ENCODE peak calls at places on chromosomes 2 and 18, in five cellular contexts. One of them, this sample, is unnamed. For H3K9me3, the result is how much of the 10 kb centered on the place peaks cover.

GRCh38 chr18:42242758-42243157 is 287.7 kb downstream of the PIK3C3 start:
- DNase-seq in PC-3: no peak
- DNase-seq in fibroblast of lung: no peak
- DNase-seq in Panc1: no peak
- DNase-seq in ovary: no peak
- DNase-seq in this sample: no peak

GRCh38 chr18:75016025-75016717 is 192.8 kb downstream of the PTGR3 start:
- DNase-seq in PC-3: no peak
- DNase-seq in ovary: no peak
- DNase-seq in Panc1: no peak
- DNase-seq in fibroblast of lung: no peak
- DNase-seq in this sample: no peak

GRCh38 chr2:98134138-98134537 is 47.2 kb downstream of the VWA3B start:
- DNase-seq in PC-3: no peak
- DNase-seq in fibroblast of lung: no peak
- DNase-seq in ovary: no peak
- DNase-seq in Panc1: no peak
- DNase-seq in this sample: peak

GRCh38 chr2:201680743-201681142 is 17.7 kb downstream of the MPP4 start:
- DNase-seq in fibroblast of lung: peak
- DNase-seq in Panc1: no peak
- DNase-seq in PC-3: peak
- DNase-seq in ovary: no peak
- DNase-seq in this sample: no peak

GRCh38 chr2:236298924-236299475 is 34.8 kb upstream of the ASB18 start:
- DNase-seq in ovary: no peak
- DNase-seq in PC-3: no peak
- DNase-seq in Panc1: no peak
- DNase-seq in fibroblast of lung: no peak
- DNase-seq in this sample: no peak

GRCh38 chr2:8332646-8333045 is 349.2 kb upstream of the ID2 start:
- DNase-seq in ovary: no peak
- DNase-seq in Panc1: no peak
- DNase-seq in fibroblast of lung: no peak
- DNase-seq in PC-3: no peak
- DNase-seq in this sample: no peak

GRCh38 chr18:2939317-2939716 is 73.6 kb downstream of the LPIN2 start:
- DNase-seq in ovary: no peak
- DNase-seq in fibroblast of lung: no peak
- DNase-seq in Panc1: no peak
- DNase-seq in PC-3: no peak
- DNase-seq in this sample: no peak

GRCh38 chr18:34875150-34875549 is 165.1 kb downstream of the DTNA start:
- DNase-seq in ovary: no peak
- DNase-seq in Panc1: no peak
- DNase-seq in fibroblast of lung: no peak
- DNase-seq in PC-3: no peak
- DNase-seq in this sample: no peak

GRCh38 chr2:25342372-25343186 is 854 bp upstream of the DNMT3A start:
- DNase-seq in PC-3: peak
- DNase-seq in ovary: peak
- DNase-seq in Panc1: peak
- DNase-seq in fibroblast of lung: peak
- DNase-seq in this sample: peak

GRCh38 chr2:212905640-212906201 is 245.7 kb downstream of the IKZF2 start:
- DNase-seq in Panc1: no peak
- DNase-seq in fibroblast of lung: no peak
- DNase-seq in PC-3: peak
- DNase-seq in ovary: no peak
- DNase-seq in this sample: no peak

GRCh38 chr18:9615280-9615797 is 980 bp upstream of the PPP4R1 start:
- DNase-seq in Panc1: no peak
- DNase-seq in PC-3: no peak
- DNase-seq in ovary: no peak
- DNase-seq in fibroblast of lung: no peak
- DNase-seq in this sample: no peak

GRCh38 chr2:74003494-74004211 is 18.9 kb downstream of the TET3 start:
- DNase-seq in Panc1: no peak
- DNase-seq in PC-3: peak
- DNase-seq in ovary: peak
- DNase-seq in fibroblast of lung: peak
- DNase-seq in this sample: peak

GRCh38 chr2:40511661-40512213 is 59.8 kb upstream of the SLC8A1 start:
- DNase-seq in PC-3: peak
- DNase-seq in Panc1: no peak
- DNase-seq in ovary: no peak
- DNase-seq in fibroblast of lung: peak
- DNase-seq in this sample: no peak

GRCh38 chr2:234939576-234939975 is 12.2 kb upstream of the SH3BP4 start:
- DNase-seq in ovary: no peak
- DNase-seq in PC-3: no peak
- DNase-seq in Panc1: no peak
- DNase-seq in fibroblast of lung: no peak
- DNase-seq in this sample: no peak

GRCh38 chr2:48009256-48009655 is 103.0 kb upstream of the FBXO11 start:
- DNase-seq in fibroblast of lung: no peak
- DNase-seq in PC-3: no peak
- DNase-seq in ovary: no peak
- DNase-seq in Panc1: no peak
- DNase-seq in this sample: no peak

GRCh38 chr2:162007447-162008040 is 66.5 kb downstream of the DPP4 start:
- DNase-seq in fibroblast of lung: peak
- DNase-seq in ovary: no peak
- DNase-seq in PC-3: peak
- DNase-seq in Panc1: no peak
- DNase-seq in this sample: no peak

GRCh38 chr18:23631312-23631711 is 31.4 kb downstream of the ANKRD29 start:
- DNase-seq in Panc1: no peak
- DNase-seq in fibroblast of lung: no peak
- DNase-seq in PC-3: no peak
- DNase-seq in ovary: no peak
- DNase-seq in this sample: no peak

GRCh38 chr2:61187069-61187468 is 25.1 kb downstream of the C2orf74 start:
- DNase-seq in PC-3: no peak
- DNase-seq in Panc1: no peak
- DNase-seq in fibroblast of lung: no peak
- DNase-seq in ovary: no peak
- DNase-seq in this sample: no peak

GRCh38 chr2:29417630-29418029 is 302.4 kb downstream of the CLIP4 start:
- DNase-seq in Panc1: no peak
- DNase-seq in fibroblast of lung: no peak
- DNase-seq in PC-3: no peak
- DNase-seq in ovary: no peak
- DNase-seq in this sample: no peak

GRCh38 chr2:43100883-43101662 is 125.3 kb downstream of the ZFP36L2 start:
- DNase-seq in fibroblast of lung: peak
- DNase-seq in ovary: peak
- DNase-seq in Panc1: no peak
- DNase-seq in PC-3: peak
- DNase-seq in this sample: peak

GRCh38 chr2:56018202-56018601 is 94.6 kb upstream of the EFEMP1 start:
- DNase-seq in fibroblast of lung: no peak
- DNase-seq in PC-3: no peak
- DNase-seq in Panc1: no peak
- DNase-seq in ovary: no peak
- DNase-seq in this sample: no peak

GRCh38 chr2:57907411-57907810 is 139.2 kb upstream of the VRK2 start:
- DNase-seq in fibroblast of lung: no peak
- DNase-seq in ovary: no peak
- DNase-seq in PC-3: no peak
- DNase-seq in Panc1: no peak
- DNase-seq in this sample: no peak

GRCh38 chr2:17282826-17283225 is 235.4 kb downstream of the RAD51AP2 start:
- DNase-seq in PC-3: no peak
- DNase-seq in ovary: no peak
- DNase-seq in fibroblast of lung: no peak
- DNase-seq in Panc1: no peak
- DNase-seq in this sample: no peak

GRCh38 chr2:177573120-177573519 is 180.5 kb downstream of the AGPS start:
- DNase-seq in ovary: no peak
- DNase-seq in fibroblast of lung: no peak
- DNase-seq in PC-3: peak
- DNase-seq in Panc1: no peak
- DNase-seq in this sample: no peak

GRCh38 chr2:1546023-1546591 is 132.8 kb downstream of the TPO start:
- DNase-seq in Panc1: no peak
- DNase-seq in fibroblast of lung: peak
- DNase-seq in PC-3: peak
- DNase-seq in ovary: peak
- DNase-seq in this sample: no peak

GRCh38 chr2:116141891-116142474 is 1672.5 kb upstream of the DDX18 start:
- DNase-seq in fibroblast of lung: no peak
- DNase-seq in PC-3: no peak
- DNase-seq in ovary: no peak
- DNase-seq in Panc1: no peak
- DNase-seq in this sample: no peak

GRCh38 chr18:71022389-71022788 is 733.5 kb downstream of the SOCS6 start:
- DNase-seq in fibroblast of lung: no peak
- DNase-seq in PC-3: no peak
- DNase-seq in Panc1: no peak
- DNase-seq in ovary: no peak
- DNase-seq in this sample: no peak

GRCh38 chr18:71018816-71019215 is 730.0 kb downstream of the SOCS6 start:
- DNase-seq in fibroblast of lung: no peak
- DNase-seq in Panc1: no peak
- DNase-seq in PC-3: no peak
- DNase-seq in ovary: no peak
- DNase-seq in this sample: no peak

DNA sequence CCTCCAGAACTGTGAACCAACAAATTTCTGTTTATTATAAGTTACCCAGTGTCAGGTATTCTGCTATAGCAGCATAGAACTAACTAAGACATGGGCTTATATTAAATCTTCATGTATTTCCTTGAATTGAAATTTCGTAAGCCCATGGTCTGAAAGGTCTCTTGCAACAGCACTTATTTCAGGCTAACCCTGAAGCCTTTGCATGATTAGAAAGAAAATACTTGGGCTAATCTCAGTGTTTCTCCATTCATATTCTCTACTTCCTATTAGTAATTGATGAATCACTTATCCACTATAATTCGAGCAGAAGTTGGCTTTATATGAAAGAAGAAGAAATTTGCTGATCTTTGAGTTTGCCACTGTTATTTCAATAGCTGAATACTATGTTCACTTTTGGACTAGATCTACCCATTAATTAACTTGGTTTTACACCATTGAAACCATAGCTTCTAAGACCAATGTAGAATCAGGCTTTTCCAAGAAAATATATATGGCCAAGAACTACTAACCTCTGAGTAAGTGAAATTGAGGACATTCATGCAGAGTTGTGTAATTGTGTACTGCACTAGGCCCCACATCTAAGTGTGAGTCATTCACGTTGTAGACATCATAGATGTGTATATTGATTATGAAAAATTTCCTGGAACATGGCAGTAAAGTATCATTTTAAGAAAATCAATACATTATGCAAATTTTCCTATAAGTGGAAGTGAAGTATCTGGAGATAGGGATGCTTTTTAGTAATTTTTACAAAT is 731.7 kb downstream of the SOCS6 start:
- DNase-seq in ovary: no peak
- DNase-seq in Panc1: no peak
- DNase-seq in PC-3: peak
- DNase-seq in fibroblast of lung: peak
- DNase-seq in this sample: no peak
- H3K9me3 ChIP-seq in ovary: under half
- H3K9me3 ChIP-seq in Panc1: under half
- H3K9me3 ChIP-seq in PC-3: under half
- H3K9me3 ChIP-seq in fibroblast of lung: under half
- H3K9me3 ChIP-seq in this sample: under half

DNA sequence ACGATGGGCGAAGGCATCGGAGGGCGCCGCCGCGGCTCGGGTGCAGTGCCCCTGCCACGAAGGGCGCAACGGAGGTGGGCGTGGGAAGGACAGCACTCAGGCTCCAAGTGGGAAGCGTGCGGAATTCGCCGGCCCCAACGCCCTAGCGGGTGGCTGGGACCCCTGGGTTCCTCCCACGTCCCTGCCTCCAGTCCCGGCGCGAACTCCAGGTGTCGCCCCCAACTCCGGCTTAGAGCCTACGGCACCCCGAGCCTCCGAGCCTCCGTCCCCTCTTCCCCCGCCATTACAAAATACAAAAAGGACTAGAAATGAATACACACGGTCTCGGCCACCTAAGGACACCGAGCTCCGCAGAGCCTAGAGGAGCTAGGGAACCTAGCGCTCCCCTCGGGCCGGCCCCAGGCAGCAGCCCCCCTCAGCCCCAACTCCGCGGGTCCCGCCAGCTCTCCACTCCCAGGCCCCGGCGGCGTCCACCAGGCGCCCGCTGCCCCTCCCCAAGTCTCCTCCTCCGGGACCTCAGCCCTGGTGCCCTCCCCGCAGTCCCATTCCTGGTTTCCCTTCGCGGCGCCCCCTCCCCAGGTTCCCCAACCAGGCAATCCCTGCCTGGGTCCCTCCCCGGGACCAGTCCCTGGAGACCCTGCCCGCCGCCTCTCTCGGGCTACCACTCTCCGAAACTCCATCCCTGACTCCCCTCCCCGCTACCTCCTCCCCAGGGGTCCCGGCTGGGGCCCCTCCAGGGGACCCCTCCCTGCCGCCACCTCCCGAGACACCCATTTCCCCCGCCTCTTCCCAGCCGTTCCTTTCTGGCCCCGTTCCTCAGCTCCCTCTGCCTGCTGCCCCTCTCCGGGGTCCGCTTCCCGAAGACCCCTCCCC is 1.0 kb downstream of the CYP27C1 start:
- DNase-seq in PC-3: no peak
- DNase-seq in fibroblast of lung: no peak
- DNase-seq in Panc1: no peak
- DNase-seq in ovary: no peak
- DNase-seq in this sample: no peak
- H3K9me3 ChIP-seq in PC-3: under half
- H3K9me3 ChIP-seq in fibroblast of lung: under half
- H3K9me3 ChIP-seq in Panc1: under half
- H3K9me3 ChIP-seq in ovary: under half
- H3K9me3 ChIP-seq in this sample: under half

DNA sequence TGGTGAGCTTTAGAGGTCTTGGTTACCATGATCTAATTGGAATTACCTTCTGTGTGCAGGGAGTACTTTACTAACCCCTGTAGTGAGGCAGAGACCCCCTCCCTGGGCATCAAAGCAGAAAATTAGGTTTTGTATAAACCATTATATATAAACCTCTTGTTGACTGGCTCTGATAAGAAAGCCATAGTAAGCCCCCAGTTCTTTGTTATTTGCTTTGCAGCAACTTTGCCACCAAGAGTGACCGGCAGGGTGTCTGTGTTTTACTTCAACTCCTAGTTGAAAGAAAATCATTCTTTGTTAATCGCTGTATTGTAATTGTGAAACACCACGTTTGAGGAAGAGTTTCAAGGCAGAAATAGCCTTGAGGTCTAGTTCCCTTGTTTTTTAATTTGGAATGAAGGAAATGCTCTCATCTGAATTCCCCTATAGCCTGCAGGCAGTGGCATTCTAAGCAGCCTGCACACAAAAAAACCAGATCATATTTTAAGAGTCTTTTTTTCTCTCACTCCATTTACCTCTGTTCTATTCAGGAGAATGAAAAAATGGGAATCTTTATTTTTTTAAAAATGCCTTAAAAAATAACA is 337.9 kb downstream of the SLC4A3 start:
- DNase-seq in fibroblast of lung: no peak
- DNase-seq in PC-3: no peak
- DNase-seq in Panc1: no peak
- DNase-seq in ovary: no peak
- DNase-seq in this sample: no peak
- H3K9me3 ChIP-seq in fibroblast of lung: under half
- H3K9me3 ChIP-seq in PC-3: under half
- H3K9me3 ChIP-seq in Panc1: under half
- H3K9me3 ChIP-seq in ovary: under half
- H3K9me3 ChIP-seq in this sample: under half

GRCh38 chr2:171630812-171631626 is 56.2 kb upstream of the DYNC1I2 start:
- DNase-seq in Panc1: no peak
- DNase-seq in ovary: no peak
- DNase-seq in fibroblast of lung: peak
- DNase-seq in PC-3: no peak
- DNase-seq in this sample: no peak
- H3K9me3 ChIP-seq in Panc1: under half
- H3K9me3 ChIP-seq in ovary: under half
- H3K9me3 ChIP-seq in fibroblast of lung: under half
- H3K9me3 ChIP-seq in PC-3: under half
- H3K9me3 ChIP-seq in this sample: half or more

This sample was measured in spleen.